ENCODE peak calls at places on chromosomes 4 and X, in ten cellular contexts. L, S, V, W, U, A, N, Z, D and R are unnamed samples.

GRCh38 chr4:146193628-146194027 is 18.1 kb downstream of the LSM6 start:
- DNase-seq in N (no peak), V (no peak), A (no peak), W (no peak), U (no peak), D (no peak), S (no peak), Z (no peak), L (no peak), R (no peak)

GRCh38 chr4:153651961-153652784 is 31.9 kb upstream of the TLR2 start:
- DNase-seq in N (no peak), D (no peak), Z (no peak), U (peak), V (peak), A (no peak), S (no peak), W (no peak), L (no peak), R (no peak)

GRCh38 chr4:81071013-81071412 is 40.5 kb downstream of the BMP3 start:
- DNase-seq in N (no peak), W (no peak), A (no peak), V (no peak), D (no peak), Z (no peak), U (no peak), S (no peak), L (no peak), R (no peak)

GRCh38 chr4:107077192-107077591 is 41.1 kb upstream of the DKK2 start:
- DNase-seq in W (no peak), D (no peak), S (no peak), L (no peak), A (no peak), N (no peak), V (no peak), Z (no peak), U (no peak), R (no peak)

GRCh38 chr4:3746701-3747581 is 19.2 kb upstream of the ADRA2C start:
- DNase-seq in A (no peak), S (no peak), L (no peak), V (no peak), N (no peak), U (no peak), W (no peak), D (no peak), Z (no peak), R (no peak)

GRCh38 chrX:72054776-72055495 is 76.8 kb downstream of the RTL5 start:
- DNase-seq in W (no peak), S (no peak), L (no peak), A (no peak), U (no peak), Z (no peak), N (no peak), D (no peak), V (no peak), R (no peak)

GRCh38 chrX:48958635-48959094 is 1.3 kb upstream of the OTUD5 start:
- DNase-seq in A (no peak), V (peak), W (no peak), N (no peak), U (peak), Z (peak), S (peak), L (no peak), D (no peak), R (peak)

GRCh38 chr4:98434816-98435215 is 173.6 kb downstream of the RAP1GDS1 start:
- DNase-seq in N (no peak), V (no peak), L (no peak), Z (no peak), D (no peak), A (no peak), W (no peak), S (no peak), U (no peak), R (no peak)

GRCh38 chrX:68292471-68292870 is 140.8 kb downstream of the OPHN1 start:
- DNase-seq in S (no peak), A (no peak), L (no peak), Z (peak), W (no peak), N (no peak), U (peak), V (no peak), D (no peak), R (peak)

GRCh38 chrX:136768469-136769084 is 12.2 kb downstream of the ARHGEF6 start:
- DNase-seq in A (no peak), D (peak), U (peak), S (no peak), W (no peak), L (peak), Z (peak), N (no peak), V (no peak), R (peak)

GRCh38 chr4:87465739-87466366 is 43.5 kb downstream of the NUDT9 start:
- DNase-seq in N (peak), D (peak), L (no peak), A (peak), V (peak), W (no peak), S (peak), U (peak), Z (no peak), R (peak)

GRCh38 chr4:7025040-7025602 is 18.1 kb upstream of the TADA2B start:
- DNase-seq in A (no peak), S (no peak), L (no peak), Z (no peak), N (no peak), D (no peak), U (no peak), W (no peak), V (no peak), R (no peak)

GRCh38 chrX:68710870-68711576 is 63.6 kb downstream of the STARD8 start:
- DNase-seq in V (no peak), Z (no peak), W (no peak), L (no peak), U (peak), N (peak), A (no peak), S (peak), D (no peak), R (peak)

GRCh38 chr4:48343531-48343930 is 2.2 kb downstream of the SLAIN2 start:
- DNase-seq in S (peak), D (no peak), U (peak), V (no peak), A (no peak), L (no peak), Z (no peak), W (no peak), N (no peak), R (peak)

GRCh38 chrX:8988456-8988855 is 45.5 kb downstream of the FAM9B start:
- DNase-seq in V (no peak), S (peak), Z (peak), D (no peak), N (no peak), W (no peak), A (peak), U (peak), L (no peak), R (peak)

GRCh38 chrX:153886915-153887314 is 942 bp upstream of the L1CAM start:
- DNase-seq in W (no peak), D (no peak), L (no peak), Z (no peak), V (no peak), N (no peak), U (peak), A (no peak), S (no peak), R (peak)

GRCh38 chr4:38523054-38523453 is 140.9 kb upstream of the KLF3 start:
- DNase-seq in U (no peak), S (no peak), L (no peak), W (no peak), Z (no peak), A (no peak), V (no peak), D (no peak), N (no peak), R (no peak)

GRCh38 chr4:128228778-128229457 is 58.7 kb downstream of the PGRMC2 start:
- DNase-seq in U (peak), N (no peak), V (no peak), D (no peak), Z (no peak), A (no peak), S (no peak), L (no peak), W (no peak), R (peak)

GRCh38 chr4:146436423-146437162 is 85.1 kb downstream of the SLC10A7 start:
- DNase-seq in U (no peak), N (no peak), A (no peak), D (no peak), W (no peak), S (no peak), Z (no peak), L (no peak), V (no peak), R (peak)

GRCh38 chrX:110442631-110443030 is 84.0 kb downstream of the RTL9 start:
- DNase-seq in D (no peak), L (no peak), Z (peak), U (peak), V (peak), W (no peak), A (no peak), N (peak), S (peak), R (peak)

GRCh38 chrX:11261260-11261659 is 32.0 kb upstream of the AMELX start:
- DNase-seq in S (no peak), L (no peak), A (no peak), D (no peak), U (peak), Z (peak), W (no peak), N (no peak), V (no peak), R (peak)

GRCh38 chr4:88818650-88819470 is 121.2 kb upstream of the NAP1L5 start:
- DNase-seq in N (peak), U (peak), D (peak), Z (peak), L (peak), W (no peak), V (peak), S (peak), A (peak), R (peak)

GRCh38 chrX:120309873-120310730 is 1.2 kb downstream of the TMEM255A start:
- DNase-seq in Z (peak), N (no peak), U (peak), S (no peak), D (no peak), W (no peak), L (no peak), V (no peak), A (no peak), R (peak)

GRCh38 chrX:39984191-39984956 is 113.4 kb downstream of the BCOR start:
- DNase-seq in L (no peak), Z (peak), V (peak), N (no peak), U (no peak), A (no peak), S (no peak), D (no peak), W (no peak), R (peak)

GRCh38 chr4:59987289-59987688 is 1212.8 kb upstream of the ADGRL3 start:
- DNase-seq in W (no peak), A (no peak), S (peak), Z (no peak), V (no peak), L (no peak), D (no peak), U (peak), N (no peak), R (no peak)

GRCh38 chrX:136206916-136207315 is 44.3 kb downstream of the MAP7D3 start:
- DNase-seq in N (no peak), U (no peak), L (no peak), Z (no peak), S (no peak), W (no peak), V (no peak), A (no peak), D (no peak), R (no peak)

GRCh38 chr4:73446336-73446938 is 10.4 kb downstream of the AFP start:
- DNase-seq in U (peak), A (peak), S (peak), N (peak), Z (peak), W (no peak), D (peak), L (no peak), V (peak), R (peak)

GRCh38 chr4:138055890-138056289 is 186.3 kb downstream of the SLC7A11 start:
- DNase-seq in A (no peak), N (no peak), W (no peak), D (no peak), Z (peak), U (peak), S (no peak), V (no peak), L (no peak), R (peak)

GRCh38 chr4:15725608-15726007 is 22.7 kb downstream of the BST1 start:
- DNase-seq in U (no peak), W (no peak), L (no peak), D (no peak), S (no peak), N (no peak), A (no peak), Z (no peak), V (no peak), R (no peak)

GRCh38 chrX:28997716-28998115 is 410.5 kb downstream of the IL1RAPL1 start:
- DNase-seq in W (no peak), V (no peak), U (no peak), D (no peak), Z (no peak), S (no peak), N (no peak), A (no peak), L (no peak), R (no peak)